ENCODE peak calls at places on chromosome 22, in five cellular contexts. S is mesenteric fat pad; D is activated CD8-positive, alpha-beta T cell treated with anti-CD3 and anti-CD28 coated beads for 36 hours; E is prostate gland; F is A549. V is an unnamed sample.

GRCh38 chr22:17612057-17612456 is 16.5 kb downstream of the ATP6V1E1 start:
- DNase-seq in S (no peak), D (no peak), E (no peak), F (no peak), V (no peak)

GRCh38 chr22:28279888-28280287 is 360.8 kb upstream of the PITPNB start:
- DNase-seq in S (no peak), D (no peak), E (no peak), F (no peak), V (no peak)

GRCh38 chr22:30542811-30543188 is 3.7 kb downstream of the SEC14L6 start:
- DNase-seq in S (no peak), D (no peak), E (no peak), F (no peak), V (no peak)

GRCh38 chr22:20867179-20868099 is 8.6 kb downstream of the SNAP29 start:
- DNase-seq in S (no peak), D (no peak), E (no peak), F (no peak), V (peak)

GRCh38 chr22:22865311-22866072 is 22.1 kb upstream of the IGLL5 start:
- DNase-seq in S (no peak), D (peak), E (no peak), F (no peak), V (no peak)

GRCh38 chr22:45585946-45586540 is 83.4 kb downstream of the FBLN1 start:
- DNase-seq in S (no peak), D (no peak), E (no peak), F (no peak), V (no peak)

GRCh38 chr22:31604137-31604705 is 57.8 kb downstream of the PISD start:
- DNase-seq in S (no peak), D (no peak), E (no peak), F (no peak), V (no peak)

GRCh38 chr22:20010307-20011122 is 6.1 kb downstream of the ARVCF start:
- DNase-seq in S (no peak), D (no peak), E (no peak), F (no peak), V (no peak)

GRCh38 chr22:36385491-36386350 is 2.0 kb downstream of the MYH9 start:
- DNase-seq in S (no peak), D (peak), E (peak), F (peak), V (peak)

GRCh38 chr22:20495861-20496681 is 476 bp upstream of the KLHL22 start:
- DNase-seq in S (peak), D (peak), E (peak), F (peak), V (peak)

GRCh38 chr22:24189249-24190158 is 8.2 kb downstream of the SUSD2 start:
- DNase-seq in S (no peak), D (peak), E (peak), F (peak), V (peak)

GRCh38 chr22:24807284-24807950 is 1.4 kb downstream of the SGSM1 start:
- DNase-seq in S (no peak), D (no peak), E (peak), F (peak), V (peak)

GRCh38 chr22:44108806-44109385 is 71.8 kb upstream of the PARVG start:
- DNase-seq in S (no peak), D (no peak), E (no peak), F (no peak), V (no peak)

GRCh38 chr22:41913842-41914534 is 886 bp downstream of the SHISA8 start:
- DNase-seq in S (no peak), D (no peak), E (no peak), F (no peak), V (no peak)

GRCh38 chr22:50060441-50061140 is 2.5 kb upstream of the TTLL8 start:
- DNase-seq in S (no peak), D (no peak), E (no peak), F (no peak), V (no peak)

GRCh38 chr22:30321461-30321860 is 5.3 kb downstream of the TBC1D10A start:
- DNase-seq in S (no peak), D (no peak), E (no peak), F (no peak), V (no peak)

GRCh38 chr22:40326905-40327735 is 19.2 kb upstream of the ADSL start:
- DNase-seq in S (no peak), D (peak), E (peak), F (no peak), V (no peak)

GRCh38 chr22:31872209-31872608 is 72.1 kb upstream of the YWHAH start:
- DNase-seq in S (no peak), D (peak), E (no peak), F (peak), V (no peak)

GRCh38 chr22:46104170-46104880 is 46.0 kb upstream of the PPARA start:
- DNase-seq in S (no peak), D (no peak), E (no peak), F (no peak), V (no peak)

GRCh38 chr22:47148510-47148909 is 386.1 kb downstream of the TBC1D22A start:
- DNase-seq in S (no peak), D (no peak), E (no peak), F (no peak), V (no peak)

GRCh38 chr22:22164541-22165272 is 79.9 kb upstream of the VPREB1 start:
- DNase-seq in S (no peak), D (no peak), E (no peak), F (no peak), V (no peak)

GRCh38 chr22:46537221-46537945 is at the start of gene CELSR1:
- DNase-seq in S (no peak), D (peak), E (peak), F (peak), V (no peak)

GRCh38 chr22:40597541-40598453 is 38.7 kb downstream of the MRTFA start:
- DNase-seq in S (no peak), D (no peak), E (no peak), F (no peak), V (no peak)

GRCh38 chr22:21447694-21448402 is 19.3 kb upstream of the TMEM191C start:
- DNase-seq in S (peak), D (peak), E (peak), F (peak), V (peak)

GRCh38 chr22:24592144-24592845 is 578 bp downstream of the LRRC75B start:
- DNase-seq in S (no peak), D (peak), E (no peak), F (peak), V (no peak)

GRCh38 chr22:36765943-36766450 is 9.9 kb downstream of the IFT27 start:
- DNase-seq in S (no peak), D (no peak), E (no peak), F (no peak), V (no peak)

GRCh38 chr22:27170491-27170890 is 513.1 kb downstream of the MIAT start:
- DNase-seq in S (no peak), D (no peak), E (no peak), F (peak), V (peak)

GRCh38 chr22:45036154-45036553 is 26.3 kb upstream of the PHF21B start:
- DNase-seq in S (no peak), D (no peak), E (no peak), F (no peak), V (no peak)

GRCh38 chr22:36925388-36926290 is 12.2 kb downstream of the CSF2RB start:
- DNase-seq in S (no peak), D (no peak), E (no peak), F (no peak), V (no peak)

GRCh38 chr22:18035740-18036139 is 11.4 kb upstream of the MICAL3 start:
- DNase-seq in S (no peak), D (no peak), E (no peak), F (peak), V (peak)

GRCh38 chr22:49011769-49012598 is 815.7 kb downstream of the BRD1 start:
- DNase-seq in S (peak), D (no peak), E (no peak), F (no peak), V (peak)

GRCh38 chr22:44523981-44524759 is 26.1 kb upstream of the RTL6 start:
- DNase-seq in S (peak), D (no peak), E (no peak), F (no peak), V (peak)

GRCh38 chr22:42930810-42931420 is 73.8 kb upstream of the ARFGAP3 start:
- DNase-seq in S (peak), D (peak), E (no peak), F (peak), V (no peak)

GRCh38 chr22:41565403-41566054 is 4.7 kb downstream of the CSDC2 start:
- DNase-seq in S (no peak), D (peak), E (no peak), F (peak), V (peak)

GRCh38 chr22:50267591-50268390 is 2.4 kb downstream of the MAPK11 start:
- DNase-seq in S (no peak), D (peak), E (peak), F (peak), V (peak)

GRCh38 chr22:48250286-48250895 is 1487.9 kb downstream of the TBC1D22A start:
- DNase-seq in S (peak), D (no peak), E (no peak), F (no peak), V (no peak)

GRCh38 chr22:24805790-24806662 is at the start of gene SGSM1:
- DNase-seq in S (peak), D (peak), E (peak), F (peak), V (peak)

V was measured in mucosa of gallbladder.